ENCODE peak calls at places on chromosomes 6 and 20, in four cellular contexts. B is HepG2, I is K562, N is GM12878. T is an unnamed sample.

GRCh38 chr6:161318456-161318855 is 44.6 kb upstream of the AGPAT4 start:
- DNase-seq in B (peak), I (no peak), N (no peak), T (no peak)

GRCh38 chr20:23268792-23269354 is 81.7 kb upstream of the NXT1 start:
- DNase-seq in B (peak), I (no peak), N (no peak), T (peak)

GRCh38 chr6:1993049-1993448 is 252.4 kb downstream of the GMDS start:
- DNase-seq in B (no peak), I (no peak), N (no peak), T (no peak)

GRCh38 chr20:49559411-49560081 is 8.4 kb downstream of the PTGIS start:
- DNase-seq in B (no peak), I (no peak), N (no peak), T (no peak)

GRCh38 chr20:1437222-1437904 is 29.3 kb downstream of the NSFL1C start:
- DNase-seq in B (peak), I (peak), N (peak), T (peak)

GRCh38 chr6:41453232-41453631 is 92.9 kb upstream of the FOXP4 start:
- DNase-seq in B (no peak), I (no peak), N (no peak), T (no peak)

GRCh38 chr6:43793154-43793874 is 23.3 kb downstream of the VEGFA start:
- DNase-seq in B (no peak), I (no peak), N (no peak), T (no peak)

GRCh38 chr6:159461266-159461665 is 231.8 kb downstream of the SOD2 start:
- DNase-seq in B (no peak), I (no peak), N (no peak), T (no peak)

GRCh38 chr6:128929869-128930268 is 46.9 kb downstream of the LAMA2 start:
- DNase-seq in B (no peak), I (no peak), N (no peak), T (no peak)

GRCh38 chr20:17858450-17859001 is 110.1 kb downstream of the SNX5 start:
- DNase-seq in B (no peak), I (no peak), N (no peak), T (no peak)

GRCh38 chr6:32847004-32847403 is 3.2 kb upstream of the PSMB8 start:
- DNase-seq in B (no peak), I (no peak), N (no peak), T (no peak)

GRCh38 chr6:17640477-17640917 is 40.4 kb downstream of the FAM8A1 start:
- DNase-seq in B (no peak), I (no peak), N (no peak), T (no peak)

GRCh38 chr6:47047479-47048411 is 5.6 kb upstream of the ADGRF1 start:
- DNase-seq in B (peak), I (peak), N (peak), T (peak)

GRCh38 chr20:7924692-7925091 is 15.6 kb downstream of the HAO1 start:
- DNase-seq in B (peak), I (no peak), N (no peak), T (no peak)

GRCh38 chr6:28597217-28597835 is 71.6 kb downstream of the GPX5 start:
- DNase-seq in B (peak), I (no peak), N (no peak), T (peak)

GRCh38 chr6:147122823-147123222 is 81.4 kb upstream of the STXBP5 start:
- DNase-seq in B (no peak), I (no peak), N (no peak), T (no peak)

DNA sequence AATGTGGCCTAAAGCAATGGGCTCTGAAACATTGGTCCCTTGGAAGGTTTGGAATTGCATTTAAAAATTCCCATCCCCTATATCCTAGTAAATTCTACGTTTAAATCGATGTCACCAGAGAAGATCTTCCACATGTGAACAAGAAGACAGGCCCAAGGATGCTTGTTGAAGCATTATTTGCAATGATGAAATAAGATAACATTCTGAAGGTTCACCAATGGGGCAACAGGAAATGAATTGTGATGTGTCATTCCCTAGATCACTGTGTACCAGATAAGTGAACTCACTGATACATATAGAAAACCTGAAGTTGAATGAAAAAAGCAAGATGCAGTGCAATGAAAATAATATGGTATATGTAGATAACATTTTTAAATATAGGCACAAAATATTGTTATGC is 464.3 kb upstream of the BTBD3 start:
- DNase-seq in B (no peak), I (no peak), N (no peak), T (peak)
- TF ChIP-seq POLR2AphosphoS2 in B (no peak), I (no peak), N (no peak), T (no peak)

GRCh38 chr6:122048570-122048969 is 350.9 kb upstream of the HSF2 start:
- DNase-seq in B (no peak), I (no peak), N (no peak), T (no peak)

GRCh38 chr6:122049341-122049740 is 350.1 kb upstream of the HSF2 start:
- DNase-seq in B (no peak), I (no peak), N (no peak), T (no peak)

GRCh38 chr6:122050226-122050755 is 349.2 kb upstream of the HSF2 start:
- DNase-seq in B (no peak), I (no peak), N (no peak), T (no peak)

DNA sequence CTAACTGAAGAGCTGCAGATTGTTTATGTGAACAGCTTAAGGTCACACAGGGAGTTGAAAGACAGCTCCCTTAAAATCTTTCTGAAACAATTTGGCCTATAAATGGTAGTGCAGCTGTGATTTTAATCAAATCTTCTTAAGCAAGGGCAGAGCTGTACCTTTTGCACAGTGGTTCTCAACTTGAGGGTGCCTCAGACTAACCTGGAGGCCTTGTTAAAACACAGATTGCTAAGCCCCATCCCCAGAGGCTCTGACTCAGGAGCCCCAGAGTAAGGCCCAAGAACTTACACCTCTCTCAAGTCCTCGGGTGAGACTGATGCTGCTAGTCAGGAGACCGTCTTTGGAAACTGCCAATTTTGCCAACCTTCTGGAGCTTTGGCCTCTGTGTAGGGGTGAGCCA is 347.0 kb upstream of the HSF2 start:
- DNase-seq in B (no peak), I (no peak), N (no peak), T (no peak)
- TF ChIP-seq POLR2AphosphoS2 in B (no peak), I (no peak), N (no peak), T (no peak)

DNA sequence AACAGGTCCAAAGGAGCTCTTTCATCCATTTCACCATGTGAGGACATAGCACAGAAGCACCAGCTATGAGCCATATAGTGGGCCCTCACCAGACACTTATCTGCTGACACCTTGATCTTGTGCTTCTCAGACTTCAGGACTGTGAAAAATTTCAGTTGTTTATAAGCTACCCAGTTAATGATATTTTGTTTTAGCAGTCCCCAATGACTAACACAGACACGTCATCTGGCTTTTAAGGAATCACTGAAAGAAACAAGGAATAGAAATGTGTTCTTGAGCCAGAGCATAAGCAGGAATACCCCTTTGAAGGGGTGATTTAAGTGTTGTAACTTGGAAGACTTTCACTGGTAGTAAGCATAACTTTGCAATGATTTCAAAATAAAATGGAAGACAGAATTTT is 214.7 kb upstream of the PTCHD4 start:
- DNase-seq in B (no peak), I (no peak), N (no peak), T (no peak)
- TF ChIP-seq POLR2AphosphoS2 in B (no peak), I (no peak), N (no peak), T (no peak)

GRCh38 chr20:63639093-63639860 is 12.4 kb upstream of the GMEB2 start:
- DNase-seq in B (no peak), I (no peak), N (no peak), T (no peak)

GRCh38 chr20:63635431-63636141 is 8.7 kb upstream of the GMEB2 start:
- DNase-seq in B (no peak), I (no peak), N (peak), T (no peak)

GRCh38 chr20:63640086-63640485 is 13.1 kb downstream of the STMN3 start:
- DNase-seq in B (no peak), I (no peak), N (no peak), T (no peak)

GRCh38 chr20:63633732-63634131 is 6.8 kb upstream of the GMEB2 start:
- DNase-seq in B (no peak), I (no peak), N (no peak), T (no peak)

GRCh38 chr20:63636752-63637633 is 10.1 kb upstream of the GMEB2 start:
- DNase-seq in B (no peak), I (no peak), N (no peak), T (no peak)
- TF ChIP-seq POLR2AphosphoS2 in B (no peak), I (no peak), N (no peak), T (no peak)

DNA sequence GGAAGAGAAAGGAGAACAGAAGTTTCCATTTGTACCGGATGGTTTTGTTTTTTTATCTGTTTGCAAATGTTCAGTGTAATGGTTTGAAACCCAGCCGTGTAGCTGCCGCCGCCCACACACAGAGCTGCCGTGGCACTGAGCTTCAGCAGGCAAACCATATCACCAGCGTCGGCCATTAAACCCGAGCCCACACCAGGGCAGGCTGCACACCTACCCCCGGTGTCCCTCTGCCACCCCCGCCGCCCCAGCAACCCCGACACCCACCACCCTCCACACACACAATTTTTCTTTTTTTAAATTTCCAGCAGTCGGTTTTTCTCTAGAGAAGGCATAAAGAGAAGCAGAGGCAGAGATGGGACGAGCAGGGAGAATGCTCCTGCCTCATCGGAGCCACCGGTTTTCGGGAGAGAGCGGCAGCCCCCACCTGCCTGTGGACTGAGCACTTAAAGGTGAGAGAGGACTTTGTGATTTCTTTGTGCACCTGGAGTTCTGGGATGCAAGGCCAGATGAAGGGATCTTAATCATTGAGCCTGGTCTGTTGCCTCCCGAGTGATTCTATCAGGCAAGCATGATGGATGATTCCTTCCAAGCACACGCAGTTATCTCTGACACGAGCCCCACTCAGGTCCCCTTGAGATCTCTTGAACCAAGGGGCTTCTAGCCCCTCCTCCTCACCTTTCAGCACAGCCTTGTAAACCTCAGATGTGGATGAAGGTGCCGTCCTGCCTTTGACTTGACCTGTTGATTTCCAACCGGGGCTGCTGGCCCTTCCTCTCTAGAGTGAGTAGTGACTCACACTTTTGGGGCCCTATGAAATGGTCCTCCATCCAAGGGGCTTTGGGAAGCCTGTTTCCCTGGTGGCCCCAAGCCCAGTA is 17.5 kb upstream of the ZNF831 start:
- DNase-seq in B (no peak), I (no peak), N (no peak), T (no peak)
- TF ChIP-seq POLR2AphosphoS2 in B (no peak), I (no peak), N (no peak), T (no peak)

DNA sequence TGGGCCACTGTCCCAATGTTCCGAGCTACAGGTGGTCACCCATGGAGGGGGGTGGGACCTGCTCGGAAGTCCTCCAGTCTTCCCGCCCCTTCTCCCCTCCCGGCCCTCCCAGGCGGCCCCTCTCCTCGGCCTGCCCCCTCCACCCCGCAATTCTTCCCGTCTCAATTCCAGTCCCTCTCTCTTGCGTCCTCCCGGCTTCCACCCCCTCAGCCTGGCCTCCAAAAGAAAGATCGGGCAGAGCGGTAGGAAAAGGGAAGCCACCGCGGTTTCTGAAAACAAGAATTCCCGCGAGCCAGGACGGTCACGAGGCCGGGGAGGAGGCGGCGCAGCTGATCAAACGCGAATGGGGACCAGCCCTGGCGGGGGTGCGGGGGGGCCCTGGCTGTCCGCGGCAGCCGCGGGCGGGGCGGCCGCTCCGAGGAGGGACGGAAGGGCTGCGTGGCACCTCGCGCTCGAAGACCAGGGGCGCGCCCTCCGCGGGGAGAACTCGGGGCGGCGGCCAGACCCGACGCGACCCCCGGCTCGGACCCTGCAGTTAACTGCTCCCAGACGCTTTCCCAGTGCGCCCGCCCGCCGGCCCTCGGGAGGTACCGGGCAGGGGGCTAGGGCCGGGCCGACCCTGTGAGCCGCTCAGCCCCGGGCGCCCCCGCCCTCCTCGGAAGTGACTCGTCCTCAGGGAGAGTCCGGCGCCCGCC is 1.0 kb downstream of the PXDC1 start:
- DNase-seq in B (peak), I (peak), N (no peak), T (no peak)
- TF ChIP-seq POLR2AphosphoS2 in B (no peak), I (no peak), N (no peak), T (no peak)

DNA sequence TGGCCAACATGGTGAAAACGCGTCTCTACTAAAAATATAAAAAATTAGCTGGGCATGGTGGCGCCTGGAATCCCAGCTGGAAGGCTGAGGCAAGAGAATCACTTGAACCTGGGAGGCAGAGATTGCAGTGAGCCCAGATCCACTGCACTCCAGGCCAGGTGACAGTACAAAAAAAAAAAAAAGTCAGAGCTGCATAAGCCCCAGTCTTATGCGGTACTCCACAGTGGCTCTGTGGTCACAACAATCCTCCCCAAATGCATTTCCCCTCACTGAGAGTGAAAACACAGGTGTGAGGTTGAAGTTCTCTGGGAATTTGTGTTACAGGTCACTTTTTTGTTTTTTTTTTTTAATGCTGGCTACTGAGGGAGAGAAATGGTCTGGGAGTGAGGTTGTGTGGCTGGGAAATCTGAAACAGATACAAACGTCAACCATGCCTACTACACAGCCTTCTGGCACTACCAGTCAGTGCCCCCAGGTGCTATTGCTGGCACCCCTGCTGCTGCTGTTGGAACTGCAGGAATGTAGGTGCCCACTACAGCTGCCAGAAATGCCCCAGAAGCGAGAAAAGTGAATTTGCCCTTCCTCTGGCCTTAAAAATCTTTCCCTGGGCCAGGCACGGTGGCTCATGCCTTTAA is 5.7 kb downstream of the MRPS26 start:
- DNase-seq in B (no peak), I (no peak), N (no peak), T (no peak)
- TF ChIP-seq POLR2AphosphoS2 in B (no peak), I (no peak), N (no peak), T (no peak)

GRCh38 chr6:98142839-98143238 is 691.5 kb upstream of the POU3F2 start:
- DNase-seq in B (no peak), I (no peak), N (no peak), T (no peak)

GRCh38 chr6:98136333-98136732 is 698.0 kb upstream of the POU3F2 start:
- DNase-seq in B (no peak), I (no peak), N (no peak), T (no peak)

DNA sequence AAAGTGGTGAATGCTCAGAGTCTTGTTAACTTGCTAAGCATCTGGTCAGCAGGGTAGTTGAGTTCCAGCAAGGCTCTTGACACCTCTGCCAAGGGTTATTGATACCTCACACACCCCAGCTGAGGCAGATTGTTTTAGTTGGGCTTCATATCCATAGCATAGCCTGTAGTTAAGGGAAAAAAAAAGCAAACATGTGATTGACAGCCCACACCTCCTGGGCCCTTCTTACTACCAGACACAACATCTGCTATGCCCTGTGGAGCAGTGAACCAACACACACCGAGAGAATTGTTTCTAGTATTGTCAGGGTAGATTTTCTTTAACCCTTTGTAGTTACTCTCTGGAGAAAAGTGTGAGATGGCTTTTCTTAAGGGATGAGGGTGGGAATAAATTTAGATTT is 697.0 kb upstream of the POU3F2 start:
- DNase-seq in B (no peak), I (no peak), N (no peak), T (no peak)
- TF ChIP-seq POLR2AphosphoS2 in B (no peak), I (no peak), N (no peak), T (no peak)

GRCh38 chr6:169984181-169985120 is 233.0 kb downstream of the ERMARD start:
- DNase-seq in B (no peak), I (no peak), N (no peak), T (no peak)

GRCh38 chr6:169985121-169986015 is 233.9 kb downstream of the ERMARD start:
- DNase-seq in B (no peak), I (no peak), N (no peak), T (no peak)

GRCh38 chr6:169982461-169983386 is 231.3 kb downstream of the ERMARD start:
- DNase-seq in B (no peak), I (no peak), N (no peak), T (no peak)

GRCh38 chr6:169981969-169982368 is 230.5 kb downstream of the ERMARD start:
- DNase-seq in B (no peak), I (no peak), N (no peak), T (no peak)

GRCh38 chr6:169983651-169984050 is 232.2 kb downstream of the ERMARD start:
- DNase-seq in B (no peak), I (no peak), N (no peak), T (no peak)
- TF ChIP-seq POLR2AphosphoS2 in B (no peak), I (no peak), N (no peak), T (no peak)